ENCODE peak calls at places on chromosomes 12 and 14, in nine cellular contexts. W is adrenal gland, R is neuronal stem cell, H is keratinocyte, T is A673, U is small intestine, K is tibial artery, Q is PC-9, Z is MM.1S. L is an unnamed sample.
A peak's percentile ranks its signal among the peaks of the same experiment; 100 is the strongest.

GRCh38 chr12:55188974-55189556 is 31.8 kb upstream of the OR10A7 start:
- DNase-seq in U (peak; percentile 74), R (peak; percentile 74), K (no peak), Z (peak; percentile 80), Q (peak; percentile 26), W (peak; percentile 50), T (peak; percentile 83), H (peak; percentile 44), L (no peak)

GRCh38 chr14:71004481-71004880 is 97.2 kb downstream of the PCNX1 start:
- DNase-seq in K (no peak), Q (no peak), W (no peak), U (no peak), Z (no peak), T (no peak), R (no peak), H (no peak), L (no peak)

GRCh38 chr12:67721216-67721615 is 72.7 kb downstream of the DYRK2 start:
- DNase-seq in Q (no peak), W (no peak), R (no peak), K (no peak), Z (no peak), U (peak; percentile 69), T (no peak), H (no peak), L (peak; percentile 55)

GRCh38 chr14:103820382-103820781 is 27.0 kb downstream of the PPP1R13B start:
- DNase-seq in K (no peak), H (no peak), W (no peak), Z (no peak), R (no peak), Q (no peak), U (no peak), T (no peak), L (no peak)

GRCh38 chr14:54189358-54190354 is 207.2 kb upstream of the CDKN3 start:
- DNase-seq in K (no peak), Q (peak; percentile 27), W (no peak), H (no peak), T (peak; percentile 53), U (no peak), Z (no peak), R (no peak), L (no peak)

GRCh38 chr12:56614627-56615026 is 15.5 kb downstream of the BAZ2A start:
- DNase-seq in Z (no peak), T (no peak), W (no peak), Q (no peak), K (no peak), R (no peak), U (no peak), H (no peak), L (no peak)

GRCh38 chr12:49883065-49883464 is 20.6 kb downstream of the FAIM2 start:
- DNase-seq in U (no peak), Z (no peak), Q (no peak), H (no peak), R (no peak), K (no peak), W (no peak), T (no peak), L (peak; percentile 8)

GRCh38 chr12:1189163-1189562 is 198.1 kb downstream of the ERC1 start:
- DNase-seq in H (peak; percentile 69), Z (no peak), Q (no peak), U (no peak), K (no peak), W (no peak), T (no peak), R (no peak), L (no peak)

GRCh38 chr12:42421844-42422779 is 96.1 kb downstream of the PPHLN1 start:
- DNase-seq in U (no peak), Z (no peak), T (no peak), R (no peak), Q (no peak), H (no peak), W (no peak), K (no peak), L (no peak)

DNA sequence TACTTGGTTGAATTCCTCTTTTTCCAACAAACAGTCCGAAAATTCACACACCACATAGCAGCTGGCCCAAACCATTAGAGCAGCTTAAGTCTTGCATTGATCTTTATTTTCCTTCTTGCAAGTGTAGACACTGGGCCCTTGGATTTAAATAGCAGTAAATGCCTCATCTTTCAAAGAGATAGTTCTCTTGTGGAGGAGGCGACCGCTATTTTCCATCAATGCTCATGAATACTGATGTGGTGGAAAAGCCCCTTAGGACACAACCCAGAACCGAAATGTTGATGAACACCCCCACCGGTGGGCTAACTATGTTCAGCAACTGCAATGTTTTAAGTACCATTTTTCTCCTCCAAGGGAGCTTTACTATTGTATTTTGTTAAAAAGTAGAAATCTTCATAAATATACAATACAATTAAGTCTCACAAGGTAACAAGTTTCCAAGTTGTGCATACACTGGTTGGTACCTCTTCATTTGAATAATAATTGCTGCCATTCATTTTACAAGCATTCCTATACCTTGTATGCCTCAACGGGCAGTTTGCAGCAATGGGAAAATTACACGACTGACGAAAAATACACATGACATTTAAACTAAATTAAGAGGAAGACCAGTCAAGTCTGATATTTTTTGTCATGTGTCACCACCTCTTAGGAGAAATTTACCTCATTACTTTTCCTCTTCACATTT is 18.0 kb downstream of the NIN start:
- DNase-seq in U (no peak), Z (no peak), H (no peak), T (no peak), Q (no peak), W (no peak), R (no peak), K (no peak), L (no peak)
- H3K4me3 ChIP-seq in U (no peak overlapping the region), Z (no peak overlapping the region), H (no peak overlapping the region), T (no peak overlapping the region), Q (no peak overlapping the region), W (no peak overlapping the region), R (no peak overlapping the region), K (no peak overlapping the region), L (no peak overlapping the region)

DNA sequence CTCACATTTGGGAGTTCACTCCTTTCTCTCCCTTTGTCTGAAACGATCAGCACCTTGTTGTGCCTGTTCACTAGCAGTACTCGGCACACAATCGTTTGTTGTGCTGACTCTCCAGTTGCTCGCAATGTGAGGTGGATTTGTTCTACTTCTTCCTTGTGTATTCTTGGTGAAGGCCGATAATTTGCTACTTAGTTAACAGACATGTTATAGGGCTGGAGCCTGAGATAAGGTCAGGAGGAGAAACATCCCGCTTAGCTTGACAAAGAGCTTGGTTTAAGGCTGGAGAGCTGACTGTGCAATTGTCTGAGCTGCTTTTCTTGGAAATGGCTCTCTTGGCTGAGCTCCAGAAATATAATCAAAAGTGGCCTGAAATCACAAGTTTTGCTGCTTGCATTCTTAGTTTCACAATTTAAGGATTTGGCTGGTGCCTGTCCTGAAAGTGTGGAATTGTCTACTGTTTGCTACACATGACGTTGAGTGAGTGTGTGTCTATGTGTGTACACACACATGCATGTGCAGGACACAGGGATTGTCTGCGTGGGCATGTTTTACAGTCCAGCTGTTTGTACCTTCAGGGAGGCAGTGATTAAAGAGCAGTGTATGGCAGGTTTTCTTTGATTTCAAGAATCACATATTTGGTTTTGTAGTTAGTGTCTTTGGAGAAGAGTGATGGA is 77.7 kb downstream of the ARF6 start:
- DNase-seq in H (no peak), W (peak; percentile 51), Z (peak; percentile 27), R (no peak), U (peak; percentile 49), Q (no peak), T (peak; percentile 33), K (no peak), L (no peak)
- H3K27ac ChIP-seq in H (no peak overlapping the region), W (peak overlapping the region; percentile 23), Z (peak overlapping the region; percentile 100), R (no peak overlapping the region), U (peak overlapping the region; percentile 88), Q (peak overlapping the region; percentile 97), T (peak overlapping the region; percentile 61), K (no peak overlapping the region), L (peak overlapping the region; percentile 59)

DNA sequence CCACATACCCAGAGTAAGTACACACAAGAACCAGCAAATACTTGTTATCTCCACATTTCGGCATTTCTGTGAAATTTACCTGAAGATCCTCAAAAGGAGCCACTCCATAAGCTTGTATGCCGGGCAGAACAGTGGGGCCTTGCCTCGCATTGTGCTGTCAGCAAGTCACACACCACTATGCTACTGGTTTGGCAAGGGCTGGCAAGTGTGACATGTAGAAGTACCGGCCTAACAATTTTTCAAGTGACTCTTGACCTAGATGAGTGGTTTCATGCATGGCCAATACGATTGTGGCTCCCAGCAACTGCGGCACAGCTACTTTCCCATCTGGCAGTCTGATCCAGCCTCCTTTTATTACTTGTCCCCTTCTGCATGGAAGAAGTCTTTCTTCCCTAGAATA is 69.8 kb downstream of the GAS2L3 start:
- DNase-seq in K (no peak), Z (no peak), Q (no peak), W (no peak), U (no peak), R (no peak), H (no peak), T (no peak), L (no peak)
- H3K4me3 ChIP-seq in K (no peak overlapping the region), Z (no peak overlapping the region), Q (no peak overlapping the region), W (no peak overlapping the region), U (no peak overlapping the region), R (no peak overlapping the region), H (no peak overlapping the region), T (no peak overlapping the region), L (no peak overlapping the region)

DNA sequence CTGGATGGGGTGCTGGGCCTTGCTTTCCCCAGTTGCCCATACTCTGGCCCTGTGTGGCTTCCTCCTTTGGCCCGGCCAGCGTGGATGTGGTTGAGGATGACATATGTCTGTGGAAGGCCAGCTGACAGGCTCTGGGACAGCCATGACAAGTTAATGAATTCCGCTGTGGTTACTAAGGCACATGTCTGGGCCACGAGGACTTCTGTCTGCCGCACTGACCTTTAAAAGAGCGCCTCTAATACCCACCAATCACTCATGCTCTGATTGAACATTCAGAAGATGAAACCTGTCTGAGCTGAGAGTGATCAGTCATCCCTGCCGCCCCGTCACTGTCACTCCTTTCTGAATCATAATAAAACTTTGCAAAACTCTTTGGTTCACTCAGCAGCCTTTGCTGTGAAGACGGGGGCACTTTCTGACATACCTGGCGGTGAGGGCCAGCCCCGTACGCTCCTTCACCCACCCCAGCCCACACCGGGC is 74.8 kb downstream of the DIO3 start:
- DNase-seq in H (no peak), Z (no peak), K (no peak), Q (no peak), T (no peak), R (no peak), U (no peak), W (no peak), L (no peak)
- H3K27ac ChIP-seq in H (no peak overlapping the region), Z (no peak overlapping the region), K (no peak overlapping the region), Q (no peak overlapping the region), T (no peak overlapping the region), R (no peak overlapping the region), U (no peak overlapping the region), W (no peak overlapping the region), L (no peak overlapping the region)